ENCODE peak calls at places on chromosomes 1 and 21, in five cellular contexts. E, T, F, K and O are unnamed samples.

GRCh38 chr1:94792876-94793605 is 27.1 kb upstream of the SLC44A3 start:
- DNase-seq in T (peak), F (peak), E (no peak), K (no peak), O (no peak)

GRCh38 chr1:175373786-175374623 is 181.4 kb upstream of the KIAA0040 start:
- DNase-seq in T (peak), F (peak), K (no peak), E (peak), O (peak)

GRCh38 chr1:156852414-156852874 is 6.5 kb downstream of the INSRR start:
- DNase-seq in E (peak), F (peak), T (peak), K (no peak), O (no peak)

GRCh38 chr1:221712776-221713431 is 29.0 kb downstream of the DUSP10 start:
- DNase-seq in T (no peak), F (no peak), E (no peak), K (peak), O (peak)

GRCh38 chr1:223363057-223363855 is 720 bp downstream of the SUSD4 start:
- DNase-seq in K (peak), E (peak), F (no peak), T (peak), O (peak)

GRCh38 chr1:91891486-91891885 is 5.5 kb upstream of the TGFBR3 start:
- DNase-seq in E (no peak), F (no peak), K (no peak), T (peak), O (no peak)

GRCh38 chr21:38170283-38170682 is 86.5 kb upstream of the KCNJ15 start:
- DNase-seq in K (no peak), T (peak), F (no peak), E (peak), O (peak)

GRCh38 chr1:33122483-33123170 is 41.7 kb downstream of the AZIN2 start:
- DNase-seq in K (no peak), F (no peak), E (no peak), T (no peak), O (no peak)

GRCh38 chr1:76833151-76833550 is 34.1 kb upstream of the ST6GALNAC5 start:
- DNase-seq in T (no peak), K (no peak), E (no peak), F (no peak), O (no peak)

GRCh38 chr1:55143686-55144085 is 71.5 kb downstream of the USP24 start:
- DNase-seq in K (no peak), F (peak), T (no peak), E (peak), O (peak)

GRCh38 chr1:205484985-205485967 is 19.2 kb upstream of the CDK18 start:
- DNase-seq in F (peak), E (peak), K (peak), T (peak), O (peak)

GRCh38 chr21:43274022-43274945 is 105.5 kb downstream of the CRYAA start:
- DNase-seq in K (no peak), E (no peak), T (no peak), F (no peak), O (no peak)